ENCODE peak calls at places on chromosomes 16 and 17, in seven cellular contexts. One of them, this sample, is unnamed.

GRCh38 chr17:27559996-27560481 is 70.9 kb upstream of the LGALS9 start:
- DNase-seq in ascending aorta: no peak
- DNase-seq in NCI-H446: no peak
- DNase-seq in neuronal stem cell: no peak
- DNase-seq in MM.1S: no peak
- DNase-seq in CD4-positive, CD25-positive, alpha-beta regulatory T cell: no peak
- DNase-seq in HEK293T: no peak
- DNase-seq in this sample: peak

GRCh38 chr17:63919311-63919723 is 678 bp upstream of the GH1 start:
- DNase-seq in HEK293T: peak
- DNase-seq in CD4-positive, CD25-positive, alpha-beta regulatory T cell: peak
- DNase-seq in MM.1S: peak
- DNase-seq in NCI-H446: peak
- DNase-seq in ascending aorta: no peak
- DNase-seq in neuronal stem cell: peak
- DNase-seq in this sample: peak

GRCh38 chr17:28896491-28896883 is 1.0 kb downstream of the FLOT2 start:
- DNase-seq in CD4-positive, CD25-positive, alpha-beta regulatory T cell: no peak
- DNase-seq in HEK293T: no peak
- DNase-seq in ascending aorta: no peak
- DNase-seq in NCI-H446: no peak
- DNase-seq in MM.1S: no peak
- DNase-seq in neuronal stem cell: no peak
- DNase-seq in this sample: no peak

GRCh38 chr16:28846080-28846932 is at the start of gene TUFM:
- DNase-seq in ascending aorta: peak
- DNase-seq in CD4-positive, CD25-positive, alpha-beta regulatory T cell: peak
- DNase-seq in HEK293T: peak
- DNase-seq in neuronal stem cell: peak
- DNase-seq in MM.1S: peak
- DNase-seq in NCI-H446: peak
- DNase-seq in this sample: peak

GRCh38 chr16:50368410-50369132 is at the start of gene BRD7:
- DNase-seq in NCI-H446: no peak
- DNase-seq in HEK293T: peak
- DNase-seq in CD4-positive, CD25-positive, alpha-beta regulatory T cell: peak
- DNase-seq in neuronal stem cell: peak
- DNase-seq in MM.1S: peak
- DNase-seq in ascending aorta: no peak
- DNase-seq in this sample: peak

GRCh38 chr16:4537376-4538066 is 1.1 kb downstream of the CDIP1 start:
- DNase-seq in neuronal stem cell: no peak
- DNase-seq in NCI-H446: no peak
- DNase-seq in MM.1S: no peak
- DNase-seq in CD4-positive, CD25-positive, alpha-beta regulatory T cell: no peak
- DNase-seq in ascending aorta: no peak
- DNase-seq in HEK293T: no peak
- DNase-seq in this sample: no peak

GRCh38 chr16:28589069-28589468 is 7.8 kb downstream of the SULT1A2 start:
- DNase-seq in CD4-positive, CD25-positive, alpha-beta regulatory T cell: no peak
- DNase-seq in HEK293T: no peak
- DNase-seq in MM.1S: no peak
- DNase-seq in NCI-H446: no peak
- DNase-seq in ascending aorta: no peak
- DNase-seq in neuronal stem cell: no peak
- DNase-seq in this sample: no peak

GRCh38 chr17:1200440-1200839 is 20.7 kb upstream of the ABR start:
- DNase-seq in MM.1S: no peak
- DNase-seq in NCI-H446: no peak
- DNase-seq in neuronal stem cell: no peak
- DNase-seq in CD4-positive, CD25-positive, alpha-beta regulatory T cell: no peak
- DNase-seq in ascending aorta: no peak
- DNase-seq in HEK293T: no peak
- DNase-seq in this sample: no peak

GRCh38 chr17:21678451-21679081 is 13.8 kb upstream of the KCNJ18 start:
- DNase-seq in neuronal stem cell: no peak
- DNase-seq in HEK293T: no peak
- DNase-seq in NCI-H446: no peak
- DNase-seq in ascending aorta: no peak
- DNase-seq in MM.1S: no peak
- DNase-seq in CD4-positive, CD25-positive, alpha-beta regulatory T cell: no peak
- DNase-seq in this sample: no peak

GRCh38 chr17:6011241-6011640 is 58.9 kb upstream of the WSCD1 start:
- DNase-seq in CD4-positive, CD25-positive, alpha-beta regulatory T cell: no peak
- DNase-seq in NCI-H446: no peak
- DNase-seq in HEK293T: no peak
- DNase-seq in ascending aorta: no peak
- DNase-seq in MM.1S: no peak
- DNase-seq in neuronal stem cell: no peak
- DNase-seq in this sample: no peak

GRCh38 chr17:65531508-65532431 is 29.7 kb downstream of the AXIN2 start:
- DNase-seq in MM.1S: no peak
- DNase-seq in ascending aorta: no peak
- DNase-seq in neuronal stem cell: no peak
- DNase-seq in CD4-positive, CD25-positive, alpha-beta regulatory T cell: no peak
- DNase-seq in NCI-H446: no peak
- DNase-seq in HEK293T: peak
- DNase-seq in this sample: peak

GRCh38 chr16:57598437-57598836 is 30.0 kb upstream of the ADGRG1 start:
- DNase-seq in neuronal stem cell: no peak
- DNase-seq in HEK293T: no peak
- DNase-seq in NCI-H446: no peak
- DNase-seq in ascending aorta: no peak
- DNase-seq in CD4-positive, CD25-positive, alpha-beta regulatory T cell: no peak
- DNase-seq in MM.1S: no peak
- DNase-seq in this sample: no peak